ENCODE peak calls at places on chromosome 19, in ten cellular contexts. T, Y, Q, E, M, Z, W, A, J and P are unnamed samples.

GRCh38 chr19:40433391-40434216 is 7.8 kb upstream of the SERTAD1 start:
- DNase-seq in Y (peak), T (peak), Q (peak), E (peak), M (peak), A (peak), W (peak), Z (peak), J (no peak), P (peak)

GRCh38 chr19:16772841-16773240 is 53.2 kb downstream of the NWD1 start:
- DNase-seq in J (no peak), T (no peak), Z (no peak), E (no peak), Q (no peak), A (no peak), M (no peak), Y (no peak), W (no peak), P (no peak)

GRCh38 chr19:12085074-12085818 is 20.7 kb downstream of the ZNF844 start:
- DNase-seq in Y (no peak), W (no peak), M (no peak), E (no peak), T (no peak), A (no peak), Z (no peak), Q (no peak), J (no peak), P (no peak)

GRCh38 chr19:28596561-28597071 is 616.3 kb downstream of the UQCRFS1 start:
- DNase-seq in A (no peak), T (no peak), M (no peak), W (no peak), E (no peak), J (no peak), Q (no peak), Y (peak), Z (no peak), P (no peak)

GRCh38 chr19:17950310-17951150 is 16.4 kb upstream of the KCNN1 start:
- DNase-seq in M (no peak), Y (no peak), W (no peak), A (peak), Z (no peak), E (no peak), Q (no peak), J (no peak), T (no peak), P (no peak)

GRCh38 chr19:3059653-3060052 is 2.6 kb downstream of the TLE5 start:
- DNase-seq in T (no peak), Z (no peak), J (no peak), E (no peak), Y (no peak), W (no peak), Q (no peak), A (peak), M (no peak), P (no peak)

GRCh38 chr19:39544920-39545319 is 5.0 kb upstream of the EID2 start:
- DNase-seq in A (no peak), Q (no peak), M (no peak), T (no peak), Y (no peak), E (no peak), W (no peak), Z (no peak), J (no peak), P (no peak)

GRCh38 chr19:23415034-23415433 is 19.8 kb upstream of the ZNF91 start:
- DNase-seq in J (no peak), Z (no peak), Q (no peak), E (no peak), Y (no peak), T (no peak), M (no peak), A (no peak), W (no peak), P (no peak)

GRCh38 chr19:18542936-18543813 is at the start of gene FKBP8:
- DNase-seq in Z (peak), A (peak), E (peak), M (peak), T (peak), Y (peak), W (peak), J (peak), Q (peak), P (no peak)

GRCh38 chr19:10116085-10116865 is 3.4 kb downstream of the EIF3G start:
- DNase-seq in A (no peak), Y (no peak), E (no peak), T (no peak), W (no peak), Z (no peak), J (no peak), M (no peak), Q (no peak), P (no peak)

GRCh38 chr19:10730932-10731331 is 13.1 kb downstream of the DNM2 start:
- DNase-seq in Y (no peak), M (no peak), Q (no peak), T (no peak), A (no peak), J (no peak), Z (no peak), E (no peak), W (no peak), P (no peak)

GRCh38 chr19:6740589-6741348 is 1.3 kb downstream of the TRIP10 start:
- DNase-seq in Q (peak), A (peak), J (no peak), W (peak), T (no peak), Y (peak), Z (no peak), E (peak), M (no peak), P (no peak)

GRCh38 chr19:28744943-28745342 is 468.0 kb downstream of the UQCRFS1 start:
- DNase-seq in Z (no peak), M (no peak), W (no peak), T (no peak), Y (no peak), J (no peak), A (no peak), E (no peak), Q (no peak), P (no peak)

GRCh38 chr19:1992759-1993260 is 22.7 kb downstream of the BTBD2 start:
- DNase-seq in Q (peak), J (no peak), A (peak), T (no peak), M (no peak), Y (no peak), Z (no peak), E (no peak), W (no peak), P (no peak)

GRCh38 chr19:41437944-41438574 is 1.7 kb downstream of the DMAC2 start:
- DNase-seq in E (no peak), W (no peak), J (no peak), Q (no peak), T (no peak), A (peak), M (no peak), Y (no peak), Z (no peak), P (no peak)

GRCh38 chr19:28727133-28727834 is 485.7 kb downstream of the UQCRFS1 start:
- DNase-seq in A (peak), E (no peak), Y (peak), Q (peak), M (no peak), Z (peak), T (peak), J (no peak), W (peak), P (no peak)

GRCh38 chr19:7868671-7869452 is 5.3 kb downstream of the PRR36 start:
- DNase-seq in W (peak), J (peak), Q (peak), E (peak), A (peak), T (no peak), Z (peak), Y (peak), M (peak), P (no peak)

GRCh38 chr19:6639439-6639838 is 30.5 kb downstream of the TNFSF14 start:
- DNase-seq in W (peak), Q (no peak), T (no peak), J (no peak), A (no peak), E (no peak), Z (no peak), Y (no peak), M (no peak), P (no peak)

GRCh38 chr19:18205180-18205915 is 1.5 kb upstream of the RAB3A start:
- DNase-seq in W (peak), E (peak), M (peak), J (no peak), A (peak), T (peak), Z (peak), Y (peak), Q (peak), P (no peak)

GRCh38 chr19:15129856-15130580 is 22.8 kb downstream of the SYDE1 start:
- DNase-seq in M (no peak), E (no peak), A (no peak), Y (peak), T (no peak), J (peak), W (no peak), Q (no peak), Z (no peak), P (no peak)

GRCh38 chr19:47353307-47353712 is 4.2 kb downstream of the DHX34 start:
- DNase-seq in W (no peak), M (no peak), Y (peak), Z (no peak), E (no peak), J (no peak), A (no peak), Q (no peak), T (no peak), P (no peak)

GRCh38 chr19:8571006-8571411 is 6.2 kb downstream of the MYO1F start:
- DNase-seq in A (no peak), J (no peak), W (peak), M (peak), E (peak), Z (no peak), Y (peak), T (no peak), Q (peak), P (no peak)

GRCh38 chr19:3507371-3508120 is 1.4 kb downstream of the FZR1 start:
- DNase-seq in E (no peak), J (no peak), W (no peak), Q (peak), M (peak), Y (peak), A (peak), Z (no peak), T (no peak), P (no peak)

GRCh38 chr19:3118232-3119070 is 17.4 kb upstream of the GNA15 start:
- DNase-seq in W (no peak), Y (no peak), E (no peak), Z (no peak), J (no peak), T (no peak), Q (no peak), A (no peak), M (no peak), P (no peak)

GRCh38 chr19:43687660-43687997 is 17.7 kb upstream of the PLAUR start:
- DNase-seq in W (no peak), Y (no peak), M (no peak), Q (no peak), T (no peak), A (no peak), E (no peak), J (no peak), Z (no peak), P (no peak)

GRCh38 chr19:51354742-51355148 is 11.4 kb downstream of the ETFB start:
- DNase-seq in E (no peak), A (peak), Q (peak), M (no peak), Y (no peak), T (no peak), J (no peak), Z (no peak), W (no peak), P (no peak)

GRCh38 chr19:52535831-52536800 is 8.6 kb downstream of the ZNF808 start:
- DNase-seq in M (peak), E (peak), Z (peak), A (peak), T (peak), Q (peak), Y (peak), W (peak), J (no peak), P (no peak)

GRCh38 chr19:40005670-40006272 is 8.9 kb downstream of the ZNF546 start:
- DNase-seq in A (no peak), Z (no peak), Q (no peak), E (no peak), J (no peak), T (no peak), Y (no peak), W (no peak), M (no peak), P (no peak)

GRCh38 chr19:14916848-14917247 is 24.4 kb upstream of the OR7C2 start:
- DNase-seq in Y (no peak), W (no peak), J (no peak), Q (peak), Z (no peak), A (no peak), T (no peak), M (no peak), E (no peak), P (no peak)

GRCh38 chr19:16566161-16566560 is 6.1 kb downstream of the SLC35E1 start:
- DNase-seq in W (no peak), Z (no peak), A (no peak), Y (peak), T (no peak), Q (no peak), J (no peak), M (peak), E (no peak), P (no peak)

GRCh38 chr19:47723573-47723923 is 10.3 kb downstream of the EHD2 start:
- DNase-seq in J (no peak), Z (peak), Y (peak), Q (peak), W (peak), T (no peak), A (no peak), E (peak), M (no peak), P (no peak)

GRCh38 chr19:11931051-11931450 is 6.1 kb downstream of the ZNF700 start:
- DNase-seq in W (no peak), Q (no peak), A (no peak), E (no peak), T (no peak), Y (peak), M (no peak), J (no peak), Z (no peak), P (no peak)

GRCh38 chr19:16273005-16273404 is 51.6 kb upstream of the KLF2 start:
- DNase-seq in J (no peak), Y (no peak), E (peak), M (no peak), W (no peak), A (no peak), T (peak), Z (peak), Q (peak), P (no peak)

GRCh38 chr19:959935-960502 is 24.1 kb upstream of the WDR18 start:
- DNase-seq in T (no peak), Y (no peak), J (no peak), Q (no peak), W (no peak), M (no peak), Z (no peak), A (peak), E (no peak), P (no peak)
- TF ChIP-seq CTCF in T (no peak), Y (no peak), J (no peak), Q (no peak), W (no peak), M (no peak), Z (no peak), A (peak), E (no peak), P (no peak)

DNA sequence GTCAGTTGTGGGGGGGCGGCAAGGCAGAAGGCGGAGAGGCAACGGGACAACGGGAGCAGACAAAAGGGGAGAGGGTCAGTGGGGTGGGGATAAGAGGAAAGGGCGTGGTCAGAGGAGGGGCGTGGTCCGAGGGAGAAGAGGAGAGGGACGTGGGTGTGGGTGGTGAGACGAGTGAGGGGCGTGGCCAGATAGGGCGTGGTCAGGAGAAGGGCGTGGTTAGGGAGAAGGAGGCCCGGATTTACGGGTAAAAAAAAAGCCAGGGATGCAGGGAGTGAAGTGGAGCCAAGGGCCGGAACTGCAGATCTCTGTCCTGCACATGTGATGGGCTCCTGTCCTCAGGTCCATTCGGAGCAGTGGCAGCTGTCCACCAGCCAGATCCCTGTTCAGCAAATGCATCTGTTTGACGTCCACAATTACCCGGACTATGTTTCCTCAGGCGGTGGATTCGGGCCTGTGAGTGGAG is 21.5 kb downstream of the CPT1C start:
- DNase-seq in Z (peak), E (peak), M (no peak), Y (peak), A (peak), J (peak), W (peak), T (no peak), Q (peak), P (no peak)
- H3K4me3 ChIP-seq in Z (no peak), E (no peak), M (no peak), Y (no peak), A (no peak), J (peak), W (peak), T (no peak), Q (peak), P (no peak)

GRCh38 chr19:53868892-53869804 is 1.5 kb downstream of the MYADM start:
- DNase-seq in Y (peak), W (peak), A (peak), M (peak), E (peak), Q (peak), J (peak), T (peak), Z (peak), P (peak)
- TF ChIP-seq CTCF in Y (peak), W (no peak), A (peak), M (no peak), E (no peak), Q (peak), J (peak), T (peak), Z (peak), P (no peak)

GRCh38 chr19:19670070-19670551 is 1.5 kb downstream of the ZNF101 start:
- DNase-seq in E (no peak), T (no peak), J (no peak), Z (no peak), Q (peak), W (no peak), M (no peak), Y (no peak), A (peak), P (no peak)
- H3K4me3 ChIP-seq in E (no peak), T (peak), J (peak), Z (peak), Q (no peak), W (peak), M (peak), Y (no peak), A (peak), P (peak)

DNA sequence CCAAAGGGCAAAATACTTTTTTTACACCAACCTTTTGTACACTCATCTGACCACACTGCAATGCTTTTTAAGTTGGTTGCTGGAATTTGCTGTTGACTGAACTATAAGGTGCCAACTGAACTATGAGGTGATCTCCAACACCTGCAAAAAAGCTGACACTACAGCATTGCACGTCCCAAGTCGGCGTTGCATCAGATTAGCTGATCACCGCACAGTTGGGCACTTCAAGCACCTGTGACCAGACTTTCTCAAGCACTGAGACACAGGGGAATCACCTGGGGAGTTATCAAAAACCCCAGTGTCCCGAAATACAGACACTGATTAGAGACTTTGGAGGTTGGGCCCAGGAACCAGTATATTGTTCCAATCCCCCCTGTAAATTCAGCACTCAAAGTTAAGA is 1.1 kb downstream of the NLRP11 start:
- DNase-seq in E (no peak), Y (no peak), W (no peak), Q (no peak), A (no peak), M (no peak), T (no peak), J (peak), Z (no peak), P (no peak)
- TF ChIP-seq CTCF in E (no peak), Y (no peak), W (no peak), Q (no peak), A (no peak), M (no peak), T (no peak), J (no peak), Z (no peak), P (no peak)

DNA sequence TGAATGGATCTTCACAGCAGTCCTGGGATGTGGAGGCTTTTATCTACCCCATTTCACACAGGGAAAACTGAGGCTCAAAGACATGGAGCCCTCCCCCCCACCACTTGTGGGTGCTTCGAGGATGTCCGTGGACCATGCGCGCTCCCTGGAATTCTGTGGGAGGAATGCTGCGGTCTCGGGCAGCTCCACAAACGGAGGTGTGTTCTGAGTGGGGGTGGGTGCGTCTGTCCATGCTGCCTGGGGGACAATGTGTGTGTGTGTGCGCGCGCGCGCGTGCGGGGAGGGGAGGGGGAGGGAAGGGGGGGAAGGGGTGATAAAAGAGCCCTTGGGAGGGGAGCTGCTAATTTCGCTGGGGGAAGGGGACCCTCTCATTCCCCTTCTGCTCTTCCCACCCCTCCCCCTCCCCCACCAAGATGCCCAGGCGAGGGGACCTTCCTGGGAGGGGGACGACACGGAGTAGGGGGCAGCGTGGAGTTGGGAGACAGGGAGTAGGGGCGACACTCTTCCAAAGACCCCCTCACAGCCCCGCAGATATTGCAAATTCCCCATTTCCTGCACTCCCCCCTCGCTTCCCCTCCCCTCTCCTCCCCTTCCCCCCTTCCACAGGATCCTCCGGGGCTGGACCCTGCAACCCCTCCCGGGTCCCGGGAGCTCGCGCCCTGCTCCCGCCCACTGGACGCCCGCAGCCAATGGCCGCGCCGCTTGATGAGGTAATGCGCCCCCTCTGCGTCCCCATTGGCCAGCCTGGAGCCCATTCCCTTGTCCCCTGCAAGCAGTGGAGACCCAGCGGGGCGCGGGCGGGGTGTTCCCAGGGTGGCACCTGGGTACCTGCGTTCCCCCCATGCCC is 18.9 kb upstream of the ZNRF4 start:
- DNase-seq in J (no peak), A (peak), Z (peak), Q (peak), Y (no peak), M (no peak), T (peak), E (no peak), W (peak), P (peak)
- H3K4me3 ChIP-seq in J (peak), A (peak), Z (peak), Q (peak), Y (no peak), M (no peak), T (peak), E (no peak), W (no peak), P (peak)

DNA sequence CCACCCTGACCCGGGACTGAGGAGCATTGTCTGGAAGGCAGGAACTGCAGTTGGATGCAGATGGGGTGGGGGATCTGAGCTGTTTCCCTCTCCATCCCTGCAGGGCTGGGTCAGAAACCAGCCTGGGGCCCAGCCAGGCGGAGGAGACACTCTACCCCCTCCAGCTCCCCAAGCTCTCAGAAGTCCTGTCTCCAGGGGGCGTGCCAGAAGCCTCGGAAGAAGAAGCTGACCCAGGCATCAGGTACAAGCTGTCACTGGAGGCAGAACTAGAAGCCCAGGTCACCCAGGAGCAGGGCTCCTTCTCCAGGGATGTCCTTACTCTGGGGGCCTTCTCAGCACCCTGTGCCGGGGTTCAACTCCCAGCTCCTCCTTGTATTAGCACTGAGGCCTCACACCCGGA is 15.5 kb downstream of the SIX5 start:
- DNase-seq in M (no peak), Y (no peak), Q (no peak), E (no peak), T (no peak), J (no peak), W (no peak), Z (no peak), A (peak), P (no peak)
- TF ChIP-seq CTCF in M (no peak), Y (no peak), Q (no peak), E (no peak), T (no peak), J (no peak), W (no peak), Z (peak), A (peak), P (no peak)

GRCh38 chr19:13120817-13121216 is 2.8 kb downstream of the NACC1 start:
- DNase-seq in Z (peak), E (no peak), W (peak), A (peak), T (no peak), Y (no peak), M (no peak), Q (no peak), J (no peak), P (no peak)
- H3K4me3 ChIP-seq in Z (peak), E (no peak), W (peak), A (peak), T (no peak), Y (no peak), M (no peak), Q (no peak), J (no peak), P (peak)